ENCODE peak calls at places on chromosomes 13 and 19, in five cellular contexts. U is left ventricle myocardium inferior, E is AG10803, N is mammary epithelial cell, R is cardiac muscle cell. F is an unnamed sample.

GRCh38 chr19:46732966-46733692 is 12.7 kb upstream of the FKRP start:
- DNase-seq in R (no peak), E (no peak), N (no peak), U (no peak), F (no peak)

GRCh38 chr13:109180905-109181425 is 551.6 kb downstream of the MYO16 start:
- DNase-seq in R (no peak), U (no peak), E (peak), N (peak), F (no peak)

GRCh38 chr13:88926890-88927502 is 1255.8 kb downstream of the SLITRK5 start:
- DNase-seq in R (no peak), N (no peak), E (no peak), U (no peak), F (no peak)

GRCh38 chr13:47976325-47976724 is 24.7 kb downstream of the SUCLA2 start:
- DNase-seq in E (peak), U (no peak), N (no peak), R (no peak), F (no peak)

GRCh38 chr19:4455742-4456565 is 1.6 kb downstream of the UBXN6 start:
- DNase-seq in N (peak), E (peak), R (peak), U (peak), F (peak)

GRCh38 chr13:26050568-26051230 is 1.1 kb downstream of the SHISA2 start:
- DNase-seq in N (peak), R (peak), E (no peak), U (no peak), F (peak)

GRCh38 chr19:29247051-29247450 is 34.1 kb upstream of the UQCRFS1 start:
- DNase-seq in N (no peak), E (no peak), U (no peak), R (no peak), F (no peak)

GRCh38 chr19:3474614-3475013 is 5.7 kb downstream of the SMIM24 start:
- DNase-seq in E (no peak), N (no peak), U (no peak), R (no peak), F (no peak)

GRCh38 chr13:96900992-96901391 is 93.3 kb downstream of the OXGR1 start:
- DNase-seq in E (no peak), R (no peak), U (no peak), N (no peak), F (no peak)

GRCh38 chr13:41643502-41643901 is 186.2 kb downstream of the RGCC start:
- DNase-seq in E (no peak), R (no peak), N (no peak), U (no peak), F (no peak)

GRCh38 chr19:39539165-39539518 is 819 bp downstream of the EID2 start:
- DNase-seq in N (peak), E (peak), U (no peak), R (peak), F (no peak)

GRCh38 chr19:7247160-7247559 is 47.1 kb downstream of the INSR start:
- DNase-seq in N (peak), U (no peak), E (no peak), R (no peak), F (no peak)

GRCh38 chr13:113026391-113026910 is 57.4 kb downstream of the MCF2L start:
- DNase-seq in U (no peak), N (no peak), E (no peak), R (no peak), F (no peak)

GRCh38 chr13:100275746-100276145 is 186.9 kb downstream of the PCCA start:
- DNase-seq in U (no peak), N (peak), R (no peak), E (no peak), F (no peak)

GRCh38 chr19:32718286-32718685 is 1.3 kb upstream of the TDRD12 start:
- DNase-seq in N (no peak), R (no peak), U (no peak), E (no peak), F (no peak)

GRCh38 chr19:35030257-35031071 is at the start of gene SCN1B:
- DNase-seq in N (peak), R (peak), U (peak), E (peak), F (peak)

GRCh38 chr19:35249146-35249847 is 495 bp downstream of the LSR start:
- DNase-seq in N (peak), E (no peak), R (no peak), U (no peak), F (peak)

GRCh38 chr19:53333071-53333465 is 481 bp upstream of the ZNF845 start:
- DNase-seq in N (no peak), R (peak), U (peak), E (peak), F (no peak)

GRCh38 chr13:84684048-84684662 is 801.9 kb upstream of the SLITRK1 start:
- DNase-seq in E (no peak), U (no peak), N (peak), R (no peak), F (no peak)

GRCh38 chr19:37056776-37057175 is 21.5 kb upstream of the ZNF420 start:
- DNase-seq in N (no peak), R (no peak), U (no peak), E (no peak), F (no peak)

GRCh38 chr13:92158335-92158734 is 759.9 kb downstream of the GPC5 start:
- DNase-seq in U (no peak), N (peak), E (no peak), R (no peak), F (no peak)

DNA sequence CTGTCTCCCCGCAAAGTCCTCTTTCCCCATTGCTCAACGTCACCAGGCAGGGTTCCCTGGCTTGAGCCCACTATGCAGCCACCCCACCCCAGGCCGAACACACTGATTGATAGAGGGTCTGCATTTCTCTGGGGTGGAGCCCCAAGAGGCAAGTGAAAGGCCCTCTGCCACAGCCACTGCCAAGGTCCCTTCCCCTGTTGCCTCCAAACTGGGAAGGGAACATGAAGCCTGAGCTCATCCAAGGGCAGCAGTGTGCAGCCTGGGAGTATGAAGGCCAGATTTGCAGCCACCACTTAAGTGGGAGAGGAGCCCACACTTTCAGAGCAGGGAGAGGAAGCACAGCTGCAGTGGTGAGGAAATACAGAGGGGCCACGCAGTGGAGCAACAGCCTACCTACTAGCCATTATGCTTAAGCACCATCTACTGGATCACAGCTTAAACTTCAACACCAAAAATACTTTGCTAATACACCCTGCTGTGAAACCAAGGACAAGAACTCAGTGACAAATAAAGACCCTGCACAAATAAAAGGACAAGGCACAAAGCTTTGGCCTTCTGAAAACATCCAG is 48.6 kb downstream of the UBL3 start:
- DNase-seq in E (peak), N (no peak), U (no peak), R (no peak), F (no peak)
- TF ChIP-seq CTCF in E (peak), N (no peak), U (no peak), R (no peak), F (no peak)

DNA sequence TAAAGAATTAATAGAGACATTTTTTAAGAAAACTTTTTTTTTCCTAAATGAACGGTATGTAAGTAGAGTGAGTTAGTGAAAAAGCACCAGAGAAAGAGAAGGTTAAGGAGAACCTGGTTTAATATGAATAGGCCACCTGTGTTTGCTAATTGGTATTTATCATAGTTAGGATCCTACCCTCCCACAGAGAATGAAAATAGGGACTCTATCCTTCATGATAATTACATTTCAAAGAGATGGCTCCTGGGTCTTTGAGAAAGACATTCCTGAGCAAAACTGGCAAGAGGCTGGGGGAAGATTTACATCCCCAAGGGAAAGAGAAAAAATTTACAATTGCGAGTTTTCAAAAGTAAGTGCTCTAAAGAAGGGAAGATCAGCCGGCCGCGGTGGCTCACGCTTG is 1284.5 kb downstream of the SLITRK1 start:
- DNase-seq in N (no peak), E (no peak), R (no peak), U (no peak), F (no peak)
- TF ChIP-seq CTCF in N (no peak), E (no peak), R (no peak), U (no peak), F (no peak)

GRCh38 chr13:39766464-39767167 is 111.2 kb downstream of the COG6 start:
- DNase-seq in U (no peak), E (no peak), R (no peak), N (no peak), F (no peak)

GRCh38 chr13:39768962-39769361 is 113.5 kb downstream of the COG6 start:
- DNase-seq in N (no peak), R (no peak), U (no peak), E (no peak), F (no peak)

GRCh38 chr13:39770514-39770913 is 115.1 kb downstream of the COG6 start:
- DNase-seq in E (no peak), R (no peak), N (no peak), U (no peak), F (no peak)

GRCh38 chr13:39767791-39768564 is 112.5 kb downstream of the COG6 start:
- DNase-seq in E (no peak), N (no peak), U (no peak), R (no peak), F (no peak)

DNA sequence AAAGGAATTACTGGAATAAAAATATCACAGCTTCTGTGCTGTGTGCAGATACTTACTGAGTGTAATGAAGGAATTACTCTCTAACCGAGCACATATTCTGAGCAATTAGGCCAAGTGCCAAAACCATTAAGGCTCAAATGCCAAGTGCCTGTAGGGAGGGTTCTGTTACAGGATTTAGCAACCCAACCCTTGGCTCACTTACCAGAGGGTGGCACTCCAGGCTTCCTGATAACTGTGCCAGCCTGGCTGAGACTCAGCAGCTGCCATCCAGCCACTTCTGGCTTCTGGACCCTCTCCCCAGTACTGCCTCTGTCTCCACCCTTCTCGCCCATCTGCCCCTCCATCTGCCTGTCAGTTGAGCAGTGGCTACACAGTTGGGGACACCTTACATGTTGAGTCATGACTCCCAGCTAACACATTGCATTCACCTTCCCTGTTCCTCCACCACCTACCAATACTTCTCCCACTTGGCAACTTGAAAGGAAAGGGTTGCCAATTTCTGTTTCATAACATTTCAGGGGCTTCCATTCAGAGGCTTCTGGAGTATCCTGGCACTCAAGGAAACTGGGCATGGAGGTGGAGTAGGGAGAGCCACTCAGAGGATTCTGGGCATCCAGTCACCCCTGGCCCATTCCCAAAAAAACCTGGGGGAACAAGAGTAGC is 110.5 kb downstream of the COG6 start:
- DNase-seq in E (peak), U (peak), N (peak), R (no peak), F (no peak)
- TF ChIP-seq CTCF in E (peak), U (peak), N (peak), R (no peak), F (peak)

DNA sequence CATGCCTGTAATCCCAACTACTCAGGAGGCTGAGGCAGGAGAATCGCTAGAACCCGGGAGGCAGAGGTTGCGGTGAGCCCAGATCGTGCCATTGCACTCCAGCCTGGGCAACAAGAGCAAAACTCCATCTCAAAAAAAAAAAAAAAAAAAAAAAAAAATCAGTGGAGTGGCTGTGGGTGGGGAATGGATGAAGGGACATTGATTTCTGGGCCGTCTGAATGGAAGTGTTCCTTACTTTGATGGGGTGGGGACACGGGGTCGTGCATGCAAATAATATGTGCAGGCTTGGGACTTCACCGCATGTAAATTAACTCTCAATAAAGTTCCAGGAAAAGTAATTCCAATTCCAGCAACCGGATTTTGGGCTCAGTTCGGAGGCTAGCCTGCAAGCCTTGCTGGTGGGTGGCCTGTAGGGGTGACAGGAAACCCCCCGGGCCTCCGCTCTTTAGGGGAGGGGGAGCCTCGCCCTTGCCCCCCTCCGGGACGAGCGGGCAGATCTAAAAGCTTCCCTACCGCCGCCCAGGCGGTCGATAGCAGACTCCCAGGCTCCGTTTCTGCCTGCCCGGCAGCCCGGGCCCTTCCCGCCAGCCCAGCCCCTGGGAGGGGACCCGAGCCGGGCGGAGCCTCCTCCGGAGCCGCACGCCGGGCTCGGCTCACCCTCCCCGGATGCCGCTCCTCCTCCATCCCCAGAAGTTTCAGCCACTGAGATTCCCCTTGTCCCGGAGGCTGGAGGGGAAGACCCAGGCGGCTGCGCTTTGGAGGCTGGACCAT is 48.0 kb upstream of the ADGRE5 start:
- DNase-seq in U (peak), N (no peak), E (no peak), R (peak), F (no peak)
- TF ChIP-seq CTCF in U (no peak), N (no peak), E (no peak), R (peak), F (no peak)

GRCh38 chr13:46164661-46165060 is 17.3 kb downstream of the LCP1 start:
- DNase-seq in R (no peak), N (no peak), E (no peak), U (no peak), F (no peak)

GRCh38 chr13:46160474-46161066 is 21.4 kb downstream of the LCP1 start:
- DNase-seq in N (peak), R (peak), U (no peak), E (peak), F (no peak)

GRCh38 chr13:46158983-46159382 is 23.0 kb downstream of the LCP1 start:
- DNase-seq in N (no peak), E (no peak), R (no peak), U (no peak), F (no peak)

GRCh38 chr13:46158222-46158621 is 23.8 kb downstream of the LCP1 start:
- DNase-seq in R (no peak), U (no peak), E (no peak), N (no peak), F (no peak)

GRCh38 chr13:46160065-46160464 is 21.9 kb downstream of the LCP1 start:
- DNase-seq in E (no peak), N (no peak), U (no peak), R (no peak), F (no peak)
- TF ChIP-seq CTCF in E (no peak), N (no peak), U (no peak), R (no peak), F (no peak)